ENCODE peak calls at places on chromosomes 5 and 9, in ten cellular contexts. One of them, this sample, is unnamed.

GRCh38 chr5:179262126-179262920 is 82.9 kb downstream of the ADAMTS2 start:
- DNase-seq in left ventricle myocardium inferior: no peak
- DNase-seq in CD8-positive, alpha-beta T cell: no peak
- DNase-seq in neural progenitor cell: no peak
- DNase-seq in heart left ventricle: peak; percentile 24
- DNase-seq in psoas muscle: peak; percentile 6
- DNase-seq in heart right ventricle: no peak
- DNase-seq in lower lobe of right lung: peak; percentile 28
- DNase-seq in ovary: no peak
- DNase-seq in testis: peak; percentile 8
- DNase-seq in this sample: peak; percentile 34

GRCh38 chr5:54873696-54874095 is 111.7 kb downstream of the ESM1 start:
- DNase-seq in left ventricle myocardium inferior: no peak
- DNase-seq in CD8-positive, alpha-beta T cell: no peak
- DNase-seq in neural progenitor cell: no peak
- DNase-seq in heart left ventricle: no peak
- DNase-seq in psoas muscle: no peak
- DNase-seq in heart right ventricle: no peak
- DNase-seq in lower lobe of right lung: no peak
- DNase-seq in ovary: no peak
- DNase-seq in testis: no peak
- DNase-seq in this sample: no peak

GRCh38 chr9:69455311-69455710 is 130.3 kb downstream of the ENTREP1 start:
- DNase-seq in left ventricle myocardium inferior: no peak
- DNase-seq in CD8-positive, alpha-beta T cell: no peak
- DNase-seq in neural progenitor cell: no peak
- DNase-seq in heart left ventricle: no peak
- DNase-seq in psoas muscle: no peak
- DNase-seq in heart right ventricle: no peak
- DNase-seq in lower lobe of right lung: no peak
- DNase-seq in ovary: no peak
- DNase-seq in testis: no peak
- DNase-seq in this sample: no peak

GRCh38 chr5:174876-175465 is 16.3 kb upstream of the LRRC14B start:
- DNase-seq in left ventricle myocardium inferior: no peak
- DNase-seq in CD8-positive, alpha-beta T cell: no peak
- DNase-seq in neural progenitor cell: no peak
- DNase-seq in heart left ventricle: peak; percentile 15
- DNase-seq in psoas muscle: peak; percentile 7
- DNase-seq in heart right ventricle: no peak
- DNase-seq in lower lobe of right lung: no peak
- DNase-seq in ovary: no peak
- DNase-seq in testis: no peak
- DNase-seq in this sample: no peak

GRCh38 chr5:144092510-144092909 is 77.9 kb downstream of the YIPF5 start:
- DNase-seq in left ventricle myocardium inferior: no peak
- DNase-seq in CD8-positive, alpha-beta T cell: no peak
- DNase-seq in neural progenitor cell: no peak
- DNase-seq in heart left ventricle: no peak
- DNase-seq in psoas muscle: no peak
- DNase-seq in heart right ventricle: no peak
- DNase-seq in lower lobe of right lung: no peak
- DNase-seq in ovary: no peak
- DNase-seq in testis: no peak
- DNase-seq in this sample: no peak

GRCh38 chr9:129317179-129318011 is 139.3 kb upstream of the IER5L start:
- DNase-seq in left ventricle myocardium inferior: no peak
- DNase-seq in CD8-positive, alpha-beta T cell: no peak
- DNase-seq in neural progenitor cell: peak; percentile 36
- DNase-seq in heart left ventricle: no peak
- DNase-seq in psoas muscle: no peak
- DNase-seq in heart right ventricle: no peak
- DNase-seq in lower lobe of right lung: no peak
- DNase-seq in ovary: peak; percentile 64
- DNase-seq in testis: peak; percentile 11
- DNase-seq in this sample: peak; percentile 55

GRCh38 chr5:19564036-19564435 is 424.0 kb downstream of the CDH18 start:
- DNase-seq in left ventricle myocardium inferior: no peak
- DNase-seq in CD8-positive, alpha-beta T cell: no peak
- DNase-seq in neural progenitor cell: no peak
- DNase-seq in heart left ventricle: no peak
- DNase-seq in psoas muscle: no peak
- DNase-seq in heart right ventricle: no peak
- DNase-seq in lower lobe of right lung: no peak
- DNase-seq in ovary: no peak
- DNase-seq in testis: no peak
- DNase-seq in this sample: no peak

GRCh38 chr9:2066312-2067273 is 51.4 kb downstream of the SMARCA2 start:
- DNase-seq in left ventricle myocardium inferior: no peak
- DNase-seq in CD8-positive, alpha-beta T cell: no peak
- DNase-seq in neural progenitor cell: peak; percentile 54
- DNase-seq in heart left ventricle: no peak
- DNase-seq in psoas muscle: no peak
- DNase-seq in heart right ventricle: no peak
- DNase-seq in lower lobe of right lung: no peak
- DNase-seq in ovary: no peak
- DNase-seq in testis: no peak
- DNase-seq in this sample: no peak

GRCh38 chr9:88722753-88723152 is 187.8 kb downstream of the NXNL2 start:
- DNase-seq in left ventricle myocardium inferior: no peak
- DNase-seq in CD8-positive, alpha-beta T cell: no peak
- DNase-seq in neural progenitor cell: no peak
- DNase-seq in heart left ventricle: no peak
- DNase-seq in psoas muscle: no peak
- DNase-seq in heart right ventricle: no peak
- DNase-seq in lower lobe of right lung: no peak
- DNase-seq in ovary: no peak
- DNase-seq in testis: peak; percentile 30
- DNase-seq in this sample: no peak

GRCh38 chr5:179060116-179061008 is at the start of gene ZNF354C:
- DNase-seq in left ventricle myocardium inferior: peak; percentile 92
- DNase-seq in CD8-positive, alpha-beta T cell: peak; percentile 88
- DNase-seq in neural progenitor cell: peak; percentile 94
- DNase-seq in heart left ventricle: peak; percentile 94
- DNase-seq in psoas muscle: peak; percentile 92
- DNase-seq in heart right ventricle: peak; percentile 93
- DNase-seq in lower lobe of right lung: peak; percentile 93
- DNase-seq in ovary: peak; percentile 86
- DNase-seq in testis: peak; percentile 93
- DNase-seq in this sample: peak; percentile 84

GRCh38 chr5:23419115-23419514 is 88.3 kb upstream of the PRDM9 start:
- DNase-seq in left ventricle myocardium inferior: no peak
- DNase-seq in CD8-positive, alpha-beta T cell: no peak
- DNase-seq in neural progenitor cell: peak; percentile 55
- DNase-seq in heart left ventricle: no peak
- DNase-seq in psoas muscle: no peak
- DNase-seq in heart right ventricle: no peak
- DNase-seq in lower lobe of right lung: no peak
- DNase-seq in ovary: no peak
- DNase-seq in testis: no peak
- DNase-seq in this sample: no peak

GRCh38 chr5:90909091-90909503 is 350.5 kb downstream of the ADGRV1 start:
- DNase-seq in left ventricle myocardium inferior: no peak
- DNase-seq in CD8-positive, alpha-beta T cell: no peak
- DNase-seq in neural progenitor cell: no peak
- DNase-seq in heart left ventricle: no peak
- DNase-seq in psoas muscle: no peak
- DNase-seq in heart right ventricle: no peak
- DNase-seq in lower lobe of right lung: no peak
- DNase-seq in ovary: peak; percentile 24
- DNase-seq in testis: no peak
- DNase-seq in this sample: no peak

GRCh38 chr9:34086889-34087288 is 38.2 kb upstream of the UBAP2 start:
- DNase-seq in left ventricle myocardium inferior: no peak
- DNase-seq in CD8-positive, alpha-beta T cell: no peak
- DNase-seq in neural progenitor cell: no peak
- DNase-seq in heart left ventricle: no peak
- DNase-seq in psoas muscle: no peak
- DNase-seq in heart right ventricle: no peak
- DNase-seq in lower lobe of right lung: no peak
- DNase-seq in ovary: no peak
- DNase-seq in testis: no peak
- DNase-seq in this sample: no peak

GRCh38 chr9:121636978-121637377 is 14.5 kb upstream of the DAB2IP start:
- DNase-seq in left ventricle myocardium inferior: no peak
- DNase-seq in CD8-positive, alpha-beta T cell: no peak
- DNase-seq in neural progenitor cell: no peak
- DNase-seq in heart left ventricle: no peak
- DNase-seq in psoas muscle: no peak
- DNase-seq in heart right ventricle: no peak
- DNase-seq in lower lobe of right lung: no peak
- DNase-seq in ovary: no peak
- DNase-seq in testis: no peak
- DNase-seq in this sample: no peak
- H3K27ac ChIP-seq in left ventricle myocardium inferior: peak overlapping the region; percentile 50
- H3K27ac ChIP-seq in CD8-positive, alpha-beta T cell: no peak overlapping the region
- H3K27ac ChIP-seq in neural progenitor cell: no peak overlapping the region
- H3K27ac ChIP-seq in heart left ventricle: no peak overlapping the region
- H3K27ac ChIP-seq in psoas muscle: peak overlapping the region; percentile 46
- H3K27ac ChIP-seq in heart right ventricle: no peak overlapping the region
- H3K27ac ChIP-seq in lower lobe of right lung: no peak overlapping the region
- H3K27ac ChIP-seq in ovary: no peak overlapping the region
- H3K27ac ChIP-seq in testis: no peak overlapping the region
- H3K27ac ChIP-seq in this sample: no peak overlapping the region

GRCh38 chr5:158272409-158272808 is 413.5 kb upstream of the CLINT1 start:
- DNase-seq in left ventricle myocardium inferior: no peak
- DNase-seq in CD8-positive, alpha-beta T cell: no peak
- DNase-seq in neural progenitor cell: peak; percentile 15
- DNase-seq in heart left ventricle: no peak
- DNase-seq in psoas muscle: no peak
- DNase-seq in heart right ventricle: no peak
- DNase-seq in lower lobe of right lung: no peak
- DNase-seq in ovary: no peak
- DNase-seq in testis: no peak
- DNase-seq in this sample: no peak

GRCh38 chr5:158271155-158271554 is 412.2 kb upstream of the CLINT1 start:
- DNase-seq in left ventricle myocardium inferior: no peak
- DNase-seq in CD8-positive, alpha-beta T cell: no peak
- DNase-seq in neural progenitor cell: no peak
- DNase-seq in heart left ventricle: no peak
- DNase-seq in psoas muscle: no peak
- DNase-seq in heart right ventricle: no peak
- DNase-seq in lower lobe of right lung: no peak
- DNase-seq in ovary: no peak
- DNase-seq in testis: no peak
- DNase-seq in this sample: no peak

GRCh38 chr5:158277276-158277675 is 418.3 kb upstream of the CLINT1 start:
- DNase-seq in left ventricle myocardium inferior: no peak
- DNase-seq in CD8-positive, alpha-beta T cell: no peak
- DNase-seq in neural progenitor cell: no peak
- DNase-seq in heart left ventricle: no peak
- DNase-seq in psoas muscle: no peak
- DNase-seq in heart right ventricle: no peak
- DNase-seq in lower lobe of right lung: no peak
- DNase-seq in ovary: no peak
- DNase-seq in testis: no peak
- DNase-seq in this sample: no peak

GRCh38 chr5:158273035-158273434 is 414.1 kb upstream of the CLINT1 start:
- DNase-seq in left ventricle myocardium inferior: no peak
- DNase-seq in CD8-positive, alpha-beta T cell: no peak
- DNase-seq in neural progenitor cell: peak; percentile 80
- DNase-seq in heart left ventricle: no peak
- DNase-seq in psoas muscle: no peak
- DNase-seq in heart right ventricle: no peak
- DNase-seq in lower lobe of right lung: no peak
- DNase-seq in ovary: no peak
- DNase-seq in testis: no peak
- DNase-seq in this sample: no peak

DNA sequence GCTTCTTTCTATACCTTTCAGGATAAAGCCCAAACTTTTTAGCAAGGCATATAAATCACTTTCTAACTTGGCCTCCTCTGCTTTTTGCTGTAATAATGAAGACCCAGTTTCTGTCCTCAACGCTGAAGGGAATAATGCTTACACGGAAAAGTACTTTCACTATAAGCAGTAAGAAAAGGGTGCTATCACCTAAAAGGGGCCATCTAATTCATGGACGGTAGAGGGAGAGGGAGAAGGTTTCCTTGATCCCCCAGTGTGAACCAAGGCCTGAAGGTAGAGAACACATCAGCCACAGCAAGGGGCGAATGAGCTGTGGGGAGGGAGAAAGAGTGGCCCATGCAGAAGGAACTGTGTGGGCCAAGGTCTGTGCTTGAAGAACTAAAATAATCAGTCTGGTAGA is 417.7 kb upstream of the CLINT1 start:
- DNase-seq in left ventricle myocardium inferior: no peak
- DNase-seq in CD8-positive, alpha-beta T cell: no peak
- DNase-seq in neural progenitor cell: no peak
- DNase-seq in heart left ventricle: no peak
- DNase-seq in psoas muscle: no peak
- DNase-seq in heart right ventricle: no peak
- DNase-seq in lower lobe of right lung: no peak
- DNase-seq in ovary: no peak
- DNase-seq in testis: no peak
- DNase-seq in this sample: no peak
- TF ChIP-seq CTCF in left ventricle myocardium inferior: no peak
- TF ChIP-seq CTCF in CD8-positive, alpha-beta T cell: no peak
- TF ChIP-seq CTCF in neural progenitor cell: no peak
- TF ChIP-seq CTCF in heart left ventricle: no peak
- TF ChIP-seq CTCF in psoas muscle: no peak
- TF ChIP-seq CTCF in heart right ventricle: no peak
- TF ChIP-seq CTCF in lower lobe of right lung: no peak
- TF ChIP-seq CTCF in ovary: no peak
- TF ChIP-seq CTCF in testis: no peak
- TF ChIP-seq CTCF in this sample: no peak

DNA sequence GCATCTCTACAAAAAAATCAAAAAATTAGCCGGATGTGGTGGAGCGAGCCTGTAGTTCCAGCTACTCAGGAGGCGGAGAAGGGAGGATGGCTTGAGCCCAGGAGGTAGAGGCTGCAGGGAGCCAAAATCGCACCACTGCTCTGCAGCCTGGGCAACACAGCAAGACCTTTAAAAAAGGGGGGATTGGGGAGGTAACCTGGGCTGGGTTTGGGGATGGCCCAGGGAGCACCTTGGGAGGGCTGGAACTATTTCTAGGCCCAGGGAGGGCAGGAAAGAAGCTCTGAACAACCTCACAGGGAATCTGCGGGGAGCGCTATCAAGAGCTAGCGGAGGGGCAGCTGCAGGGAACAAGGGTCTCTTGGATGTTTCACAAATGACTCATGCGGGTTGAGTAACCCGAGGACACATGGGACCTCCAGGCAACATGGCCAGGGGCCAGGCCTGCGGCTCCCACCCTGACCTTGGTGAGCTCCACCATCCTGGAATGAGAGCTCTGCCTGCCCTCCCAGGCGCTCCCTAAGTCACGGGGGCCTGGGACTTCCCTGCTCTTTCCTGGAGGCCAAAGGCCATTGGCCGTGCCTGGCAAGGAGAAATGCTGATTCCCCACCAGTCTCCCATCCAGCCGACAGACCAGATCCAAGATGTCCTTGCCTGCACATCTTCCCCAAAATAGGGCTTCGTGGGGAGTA is 23.4 kb downstream of the SARDH start:
- DNase-seq in left ventricle myocardium inferior: peak; percentile 78
- DNase-seq in CD8-positive, alpha-beta T cell: no peak
- DNase-seq in neural progenitor cell: no peak
- DNase-seq in heart left ventricle: peak; percentile 82
- DNase-seq in psoas muscle: peak; percentile 50
- DNase-seq in heart right ventricle: peak; percentile 85
- DNase-seq in lower lobe of right lung: peak; percentile 45
- DNase-seq in ovary: peak; percentile 88
- DNase-seq in testis: peak; percentile 73
- DNase-seq in this sample: no peak
- H3K27ac ChIP-seq in left ventricle myocardium inferior: peak overlapping the region; percentile 58
- H3K27ac ChIP-seq in CD8-positive, alpha-beta T cell: no peak overlapping the region
- H3K27ac ChIP-seq in neural progenitor cell: no peak overlapping the region
- H3K27ac ChIP-seq in heart left ventricle: peak overlapping the region; percentile 73
- H3K27ac ChIP-seq in psoas muscle: no peak overlapping the region
- H3K27ac ChIP-seq in heart right ventricle: peak overlapping the region; percentile 58
- H3K27ac ChIP-seq in lower lobe of right lung: peak overlapping the region; percentile 18
- H3K27ac ChIP-seq in ovary: no peak overlapping the region
- H3K27ac ChIP-seq in testis: no peak overlapping the region
- H3K27ac ChIP-seq in this sample: peak overlapping the region; percentile 48

GRCh38 chr5:75050415-75050814 is 1.9 kb downstream of the GCNT4 start:
- DNase-seq in left ventricle myocardium inferior: no peak
- DNase-seq in CD8-positive, alpha-beta T cell: peak; percentile 45
- DNase-seq in neural progenitor cell: peak; percentile 71
- DNase-seq in heart left ventricle: no peak
- DNase-seq in psoas muscle: no peak
- DNase-seq in heart right ventricle: no peak
- DNase-seq in lower lobe of right lung: no peak
- DNase-seq in ovary: no peak
- DNase-seq in testis: no peak
- DNase-seq in this sample: no peak
- TF ChIP-seq CTCF in left ventricle myocardium inferior: no peak
- TF ChIP-seq CTCF in CD8-positive, alpha-beta T cell: no peak
- TF ChIP-seq CTCF in neural progenitor cell: peak; percentile 48
- TF ChIP-seq CTCF in heart left ventricle: no peak
- TF ChIP-seq CTCF in psoas muscle: no peak
- TF ChIP-seq CTCF in heart right ventricle: no peak
- TF ChIP-seq CTCF in lower lobe of right lung: no peak
- TF ChIP-seq CTCF in ovary: no peak
- TF ChIP-seq CTCF in testis: no peak
- TF ChIP-seq CTCF in this sample: peak; percentile 31

This sample was measured in Peyer's patch.